ENCODE peak calls at places on chromosomes 2 and 18, in ten cellular contexts. A is GM20000; T is HEK293T; I is GM13977; M is effector memory CD4-positive, alpha-beta T cell; R is stomach; N is activated naive CD8-positive, alpha-beta T cell treated with anti-CD3 and anti-CD28 coated beads, Interleukin-2, amount 10 ng/mL, durations not matched to agents 7 days and 5 days; L is skeletal muscle cell; C is trophoblast cell; Y is activated CD8-positive, alpha-beta memory T cell treated with anti-CD3 and anti-CD28 coated beads for 24 hours. P is an unnamed sample.

GRCh38 chr2:239255643-239256042 is 145.2 kb downstream of the HDAC4 start:
- DNase-seq in A (no peak), T (no peak), I (no peak), M (no peak), R (no peak), N (no peak), L (no peak), C (no peak), Y (no peak), P (no peak)

GRCh38 chr2:202136526-202136925 is 63.5 kb downstream of the KIAA2012 start:
- DNase-seq in A (no peak), T (no peak), I (no peak), M (no peak), R (no peak), N (no peak), L (no peak), C (no peak), Y (no peak), P (no peak)

GRCh38 chr2:227826019-227826521 is 12.4 kb downstream of the CCL20 start:
- DNase-seq in A (no peak), T (no peak), I (no peak), M (no peak), R (no peak), N (no peak), L (no peak), C (no peak), Y (no peak), P (no peak)

GRCh38 chr2:147860009-147860408 is 15.2 kb downstream of the ACVR2A start:
- DNase-seq in A (no peak), T (no peak), I (no peak), M (no peak), R (no peak), N (no peak), L (no peak), C (no peak), Y (no peak), P (no peak)

GRCh38 chr2:205352120-205352519 is 330.2 kb upstream of the NRP2 start:
- DNase-seq in A (no peak), T (no peak), I (no peak), M (no peak), R (no peak), N (no peak), L (no peak), C (no peak), Y (no peak), P (no peak)

GRCh38 chr18:37138456-37138855 is 309.5 kb downstream of the KIAA1328 start:
- DNase-seq in A (no peak), T (no peak), I (no peak), M (no peak), R (no peak), N (no peak), L (no peak), C (no peak), Y (no peak), P (no peak)

GRCh38 chr2:207473203-207473865 is 56.4 kb upstream of the CREB1 start:
- DNase-seq in A (peak; percentile 27), T (peak; percentile 32), I (peak; percentile 22), M (no peak), R (peak; percentile 33), N (no peak), L (peak; percentile 70), C (peak; percentile 20), Y (no peak), P (peak; percentile 23)

GRCh38 chr2:73268831-73269685 is 15.2 kb downstream of the FBXO41 start:
- DNase-seq in A (peak; percentile 98), T (peak; percentile 33), I (peak; percentile 96), M (peak; percentile 42), R (peak; percentile 69), N (peak; percentile 84), L (no peak), C (peak; percentile 48), Y (peak; percentile 87), P (peak; percentile 81)

GRCh38 chr2:195356026-195356425 is 301.0 kb upstream of the SLC39A10 start:
- DNase-seq in A (no peak), T (no peak), I (no peak), M (no peak), R (no peak), N (no peak), L (no peak), C (peak; percentile 53), Y (no peak), P (no peak)

GRCh38 chr2:19503406-19503805 is 145.0 kb upstream of the OSR1 start:
- DNase-seq in A (no peak), T (no peak), I (no peak), M (no peak), R (no peak), N (no peak), L (no peak), C (no peak), Y (no peak), P (no peak)

GRCh38 chr2:201363857-201364560 is 6.9 kb upstream of the FLACC1 start:
- DNase-seq in A (peak; percentile 38), T (peak; percentile 28), I (peak; percentile 43), M (no peak), R (no peak), N (no peak), L (peak; percentile 15), C (peak; percentile 74), Y (peak; percentile 68), P (peak; percentile 13)

GRCh38 chr18:36329684-36330434 is 32.3 kb downstream of the FHOD3 start:
- DNase-seq in A (no peak), T (no peak), I (no peak), M (no peak), R (no peak), N (no peak), L (no peak), C (no peak), Y (no peak), P (no peak)

GRCh38 chr2:9952286-9952737 is 819 bp downstream of the GRHL1 start:
- DNase-seq in A (no peak), T (no peak), I (no peak), M (no peak), R (no peak), N (no peak), L (no peak), C (peak; percentile 86), Y (no peak), P (no peak)

GRCh38 chr18:62610509-62611394 is 87.9 kb downstream of the ZCCHC2 start:
- DNase-seq in A (no peak), T (no peak), I (no peak), M (no peak), R (no peak), N (no peak), L (no peak), C (no peak), Y (no peak), P (no peak)

GRCh38 chr18:12397254-12397653 is 10.5 kb upstream of the PRELID3A start:
- DNase-seq in A (no peak), T (no peak), I (no peak), M (no peak), R (no peak), N (no peak), L (no peak), C (no peak), Y (no peak), P (no peak)

GRCh38 chr2:127479219-127479825 is 47.0 kb downstream of the IWS1 start:
- DNase-seq in A (peak; percentile 45), T (peak; percentile 49), I (peak; percentile 36), M (no peak), R (no peak), N (no peak), L (no peak), C (peak; percentile 79), Y (no peak), P (no peak)

GRCh38 chr2:174764281-174765063 is at the start of gene CHRNA1:
- DNase-seq in A (no peak), T (no peak), I (no peak), M (no peak), R (no peak), N (no peak), L (no peak), C (no peak), Y (peak; percentile 37), P (no peak)

GRCh38 chr2:120921457-120921856 is 185.8 kb downstream of the GLI2 start:
- DNase-seq in A (no peak), T (no peak), I (no peak), M (no peak), R (no peak), N (no peak), L (no peak), C (no peak), Y (no peak), P (no peak)

GRCh38 chr18:35174093-35174731 is 66.6 kb upstream of the ZNF397 start:
- DNase-seq in A (peak; percentile 24), T (no peak), I (peak; percentile 19), M (no peak), R (no peak), N (no peak), L (no peak), C (no peak), Y (no peak), P (no peak)

GRCh38 chr2:217709496-217710217 is 293.1 kb downstream of the TNS1 start:
- DNase-seq in A (no peak), T (no peak), I (no peak), M (no peak), R (no peak), N (no peak), L (no peak), C (peak; percentile 59), Y (no peak), P (no peak)

GRCh38 chr2:37091873-37092272 is 7.6 kb downstream of the GPATCH11 start:
- DNase-seq in A (peak; percentile 29), T (no peak), I (peak; percentile 26), M (no peak), R (no peak), N (no peak), L (no peak), C (no peak), Y (no peak), P (no peak)

GRCh38 chr2:212147921-212148513 is 390.6 kb downstream of the ERBB4 start:
- DNase-seq in A (peak; percentile 3), T (no peak), I (no peak), M (no peak), R (no peak), N (no peak), L (no peak), C (peak; percentile 50), Y (no peak), P (no peak)

GRCh38 chr2:1546023-1546591 is 132.8 kb downstream of the TPO start:
- DNase-seq in A (peak; percentile 48), T (peak; percentile 61), I (peak; percentile 54), M (no peak), R (no peak), N (no peak), L (no peak), C (peak; percentile 82), Y (peak; percentile 67), P (peak; percentile 51)

GRCh38 chr2:113877651-113878594 is 12.0 kb upstream of the ACTR3 start:
- DNase-seq in A (no peak), T (no peak), I (no peak), M (no peak), R (no peak), N (no peak), L (no peak), C (no peak), Y (no peak), P (no peak)

GRCh38 chr2:136207030-136207623 is 89.2 kb upstream of the CXCR4 start:
- DNase-seq in A (peak; percentile 19), T (no peak), I (no peak), M (no peak), R (no peak), N (no peak), L (no peak), C (no peak), Y (no peak), P (no peak)

GRCh38 chr2:44063007-44063406 is 67.2 kb upstream of the LRPPRC start:
- DNase-seq in A (no peak), T (no peak), I (no peak), M (no peak), R (no peak), N (no peak), L (no peak), C (no peak), Y (no peak), P (peak; percentile 68)

GRCh38 chr2:12389354-12390045 is 327.2 kb upstream of the TRIB2 start:
- DNase-seq in A (no peak), T (no peak), I (no peak), M (no peak), R (no peak), N (no peak), L (no peak), C (peak; percentile 12), Y (no peak), P (no peak)

GRCh38 chr2:72755647-72756423 is 70.0 kb downstream of the EXOC6B start:
- DNase-seq in A (no peak), T (no peak), I (no peak), M (no peak), R (no peak), N (no peak), L (no peak), C (peak; percentile 74), Y (no peak), P (peak; percentile 10)

P was measured in body of pancreas.